ENCODE peak calls at places on chromosomes 2 and 18, in ten cellular contexts. F is transverse colon, N is HCT116, I is stomach, R is endothelial cell of umbilical vein, A is breast epithelium, O is K562, J is HepG2, B is suprapubic skin, C is sigmoid colon. M is an unnamed sample.
A peak's percentile ranks its signal among the peaks of the same experiment; 100 is the strongest.

GRCh38 chr2:26768759-26769500 is 4.8 kb downstream of the SLC35F6 start:
- DNase-seq in F (peak; percentile 70), A (peak; percentile 78), B (peak; percentile 94), J (no peak), I (peak; percentile 65), O (peak; percentile 95), R (peak; percentile 24), C (peak; percentile 92), N (peak; percentile 82), M (peak; percentile 54)

GRCh38 chr2:212409560-212409959 is 129.0 kb downstream of the ERBB4 start:
- DNase-seq in I (no peak), A (no peak), B (no peak), R (no peak), J (no peak), O (no peak), F (no peak), N (no peak), C (no peak), M (no peak)

GRCh38 chr2:235402444-235402843 is 91.4 kb upstream of the AGAP1 start:
- DNase-seq in O (no peak), N (peak; percentile 24), C (no peak), I (no peak), F (no peak), R (no peak), A (no peak), J (no peak), B (no peak), M (no peak)

GRCh38 chr18:75070625-75071483 is 138.1 kb downstream of the PTGR3 start:
- DNase-seq in I (peak; percentile 42), F (peak; percentile 37), O (peak; percentile 16), J (peak; percentile 74), B (no peak), N (peak; percentile 63), C (no peak), R (peak; percentile 94), A (no peak), M (peak; percentile 54)

GRCh38 chr18:10116574-10116973 is 202.8 kb downstream of the VAPA start:
- DNase-seq in A (no peak), B (no peak), I (no peak), F (no peak), N (no peak), O (no peak), C (no peak), J (no peak), R (no peak), M (no peak)

GRCh38 chr2:45745231-45745630 is 93.8 kb downstream of the PRKCE start:
- DNase-seq in C (no peak), O (no peak), R (no peak), J (no peak), N (no peak), F (peak; percentile 62), I (no peak), B (no peak), A (no peak), M (peak; percentile 16)

GRCh38 chr18:77906103-77906502 is 656.5 kb downstream of the GALR1 start:
- DNase-seq in O (no peak), B (no peak), N (no peak), J (no peak), F (no peak), A (no peak), I (no peak), R (no peak), C (no peak), M (no peak)

GRCh38 chr2:149188291-149188690 is 142.1 kb upstream of the LYPD6 start:
- DNase-seq in B (no peak), A (no peak), J (no peak), N (no peak), R (no peak), F (no peak), C (no peak), I (no peak), O (no peak), M (no peak)

GRCh38 chr2:38747819-38748218 is 3.3 kb downstream of the SRSF7 start:
- DNase-seq in R (no peak), A (no peak), C (no peak), N (no peak), I (no peak), J (no peak), O (no peak), B (no peak), F (no peak), M (no peak)

GRCh38 chr18:58288922-58289797 is 245.1 kb downstream of the NEDD4L start:
- DNase-seq in J (no peak), B (no peak), F (no peak), A (no peak), O (peak; percentile 21), R (peak; percentile 68), C (no peak), N (no peak), I (no peak), M (no peak)

GRCh38 chr18:53946561-53946960 is 277.9 kb downstream of the MBD2 start:
- DNase-seq in I (no peak), F (no peak), N (no peak), B (no peak), C (no peak), J (no peak), R (no peak), A (no peak), O (no peak), M (no peak)

GRCh38 chr2:19982268-19982667 is 7.6 kb downstream of the WDR35 start:
- DNase-seq in C (no peak), R (peak; percentile 27), B (no peak), A (no peak), N (no peak), O (no peak), F (no peak), J (peak; percentile 12), I (no peak), M (no peak)

GRCh38 chr18:9328776-9329175 is 5.8 kb upstream of the TWSG1 start:
- DNase-seq in J (no peak), F (no peak), C (no peak), B (no peak), A (no peak), N (no peak), I (no peak), O (no peak), R (no peak), M (no peak)

GRCh38 chr2:85995648-85996529 is 107.1 kb upstream of the ST3GAL5 start:
- DNase-seq in N (no peak), I (no peak), J (no peak), R (no peak), B (peak; percentile 48), A (peak; percentile 20), C (peak; percentile 40), O (no peak), F (no peak), M (no peak)

GRCh38 chr2:85998071-85998991 is 107.4 kb downstream of the POLR1A start:
- DNase-seq in R (no peak), O (peak; percentile 51), A (peak; percentile 47), F (peak; percentile 24), J (no peak), N (no peak), C (peak; percentile 76), I (no peak), B (peak; percentile 74), M (no peak)

GRCh38 chr2:85994897-85995647 is 106.3 kb upstream of the ST3GAL5 start:
- DNase-seq in O (peak; percentile 55), J (no peak), N (no peak), A (peak; percentile 43), B (peak; percentile 38), I (no peak), R (no peak), F (no peak), C (no peak), M (no peak)

GRCh38 chr2:85997016-85997970 is 108.4 kb downstream of the POLR1A start:
- DNase-seq in F (no peak), N (no peak), R (no peak), I (no peak), O (peak; percentile 62), J (no peak), A (peak; percentile 50), B (peak; percentile 71), C (peak; percentile 82), M (peak; percentile 30)

DNA sequence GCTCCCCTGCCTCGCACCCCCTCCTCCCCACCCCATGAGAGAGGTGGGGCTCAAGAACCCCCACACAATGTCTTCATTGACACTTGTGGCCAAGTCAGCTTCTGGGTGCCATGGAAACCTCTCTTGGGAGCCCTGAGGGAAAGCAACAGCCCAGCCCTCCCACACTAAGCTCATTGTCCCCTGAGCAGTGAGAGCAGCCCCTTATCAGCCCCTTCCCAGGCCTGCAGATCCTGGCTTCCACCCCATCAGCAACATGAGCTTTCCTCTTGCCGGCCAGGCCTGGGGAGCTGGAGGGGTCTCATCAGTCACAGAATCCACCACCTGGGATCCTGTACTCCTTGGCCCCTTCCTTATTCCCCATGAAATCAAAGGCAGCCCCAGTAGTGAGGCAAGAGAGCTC is 107.8 kb upstream of the ST3GAL5 start:
- DNase-seq in N (no peak), J (no peak), C (peak; percentile 74), A (peak; percentile 27), I (no peak), R (no peak), O (peak; percentile 95), F (no peak), B (peak; percentile 59), M (no peak)
- H3K4me1 ChIP-seq in N (no peaks in the 10 kb centered on the region), J (no peaks in the 10 kb centered on the region), C (peaks cover 52% of the 10 kb centered on the region), A (peaks cover 9% of the 10 kb centered on the region), I (peaks cover 43% of the 10 kb centered on the region), R (peaks cover 14% of the 10 kb centered on the region), O (peaks cover 67% of the 10 kb centered on the region), F (peaks cover 52% of the 10 kb centered on the region), B (peaks cover 73% of the 10 kb centered on the region), M (no peaks in the 10 kb centered on the region)

DNA sequence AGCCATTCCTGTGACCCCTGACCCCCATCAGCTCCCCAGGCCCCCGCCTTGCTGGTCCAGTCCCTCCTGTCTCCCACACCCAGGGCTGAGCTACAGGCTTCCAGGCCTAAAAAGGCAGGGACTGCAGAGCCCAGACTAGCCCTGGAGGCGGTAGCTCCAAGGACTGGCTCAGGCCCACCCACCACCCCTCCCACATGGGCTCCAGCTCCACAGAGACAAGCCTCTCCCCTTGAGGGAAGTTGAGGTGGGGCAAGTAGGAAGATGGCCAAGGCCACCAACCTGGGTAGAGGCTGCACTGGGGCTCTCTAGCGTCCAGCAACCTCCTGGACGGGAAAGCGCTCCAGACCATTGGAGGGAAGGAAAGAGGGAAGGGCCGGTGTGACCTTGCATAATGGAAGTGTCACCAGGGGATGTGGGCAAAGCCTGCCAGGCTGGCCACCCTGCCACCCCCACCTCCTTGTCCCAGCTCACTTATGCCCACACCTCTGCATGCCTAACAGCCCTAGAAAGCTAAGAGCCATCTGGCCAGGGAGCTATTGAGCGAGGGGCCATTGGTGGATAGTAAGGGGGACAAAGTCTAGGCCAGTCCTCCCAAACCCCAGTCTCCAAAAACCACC is 63.1 kb downstream of the TNS1 start:
- DNase-seq in A (no peak), N (no peak), R (no peak), B (no peak), I (no peak), J (no peak), F (no peak), C (peak; percentile 92), O (no peak), M (no peak)
- TF ChIP-seq POLR2AphosphoS5 in A (no peak), N (no peak), R (no peak), B (no peak), I (no peak), J (no peak), F (peak; percentile 49), C (peak; percentile 89), O (no peak), M (no peak)

GRCh38 chr18:35592298-35592697 is 10.8 kb downstream of the GALNT1 start:
- DNase-seq in O (no peak), R (no peak), C (no peak), B (no peak), F (no peak), I (no peak), N (no peak), A (no peak), J (no peak), M (no peak)
- H3K4me3 ChIP-seq in O (no peak overlapping the region), R (no peak overlapping the region), C (no peak overlapping the region), B (no peak overlapping the region), F (no peak overlapping the region), I (no peak overlapping the region), N (no peak overlapping the region), A (no peak overlapping the region), J (no peak overlapping the region), M (no peak overlapping the region)

GRCh38 chr18:35409921-35410320 is 32.8 kb upstream of the ZNF396 start:
- DNase-seq in F (peak; percentile 56), O (peak; percentile 52), N (no peak), B (no peak), A (no peak), R (no peak), J (no peak), C (no peak), I (no peak), M (no peak)
- H3K4me1 ChIP-seq in F (peaks cover 43% of the 10 kb centered on the region), O (peaks cover 8% of the 10 kb centered on the region), N (no peaks in the 10 kb centered on the region), B (peaks cover 29% of the 10 kb centered on the region), A (no peaks in the 10 kb centered on the region), R (peaks cover 4% of the 10 kb centered on the region), J (peaks cover 22% of the 10 kb centered on the region), C (peaks cover 4% of the 10 kb centered on the region), I (peaks cover 24% of the 10 kb centered on the region), M (no peaks in the 10 kb centered on the region)